ENCODE peak calls at places on chromosomes 13 and 19, in six cellular contexts. O is WTC11; N is amniotic stem cell; U is activated CD8-positive, alpha-beta memory T cell treated with anti-CD3 and anti-CD28 coated beads for 4 hours; R is stimulated activated CD8-positive, alpha-beta memory T cell treated with anti-CD3 and anti-CD28 coated beads, Interleukin-7, amount 100 ng/mL, for 24 hours; V is CD14-positive monocyte. Q is an unnamed sample.

GRCh38 chr19:44869728-44870470 is 21.2 kb upstream of the TOMM40 start:
- DNase-seq in O (no peak), N (no peak), U (no peak), R (no peak), V (peak), Q (no peak)

GRCh38 chr13:51416107-51416506 is 36.7 kb downstream of the INTS6 start:
- DNase-seq in O (no peak), N (no peak), U (no peak), R (no peak), V (no peak), Q (no peak)

GRCh38 chr13:31046711-31047279 is 114.3 kb downstream of the TEX26 start:
- DNase-seq in O (no peak), N (no peak), U (no peak), R (no peak), V (no peak), Q (no peak)

GRCh38 chr13:51923983-51924539 is 62.3 kb downstream of the CCDC70 start:
- DNase-seq in O (peak), N (no peak), U (no peak), R (no peak), V (no peak), Q (no peak)

GRCh38 chr13:31925079-31925478 is 106.5 kb upstream of the FRY start:
- DNase-seq in O (no peak), N (no peak), U (no peak), R (no peak), V (no peak), Q (no peak)

GRCh38 chr13:49342404-49342803 is 94.7 kb downstream of the CDADC1 start:
- DNase-seq in O (no peak), N (no peak), U (no peak), R (no peak), V (no peak), Q (no peak)

GRCh38 chr19:5961969-5962945 is 15.7 kb downstream of the RANBP3 start:
- DNase-seq in O (no peak), N (no peak), U (no peak), R (peak), V (peak), Q (peak)

GRCh38 chr19:944663-945241 is 18.9 kb downstream of the ARID3A start:
- DNase-seq in O (no peak), N (no peak), U (no peak), R (no peak), V (no peak), Q (no peak)

GRCh38 chr13:110371550-110372465 is 64.7 kb downstream of the COL4A2 start:
- DNase-seq in O (no peak), N (no peak), U (no peak), R (no peak), V (no peak), Q (no peak)

GRCh38 chr19:48752511-48753365 is at the start of gene FUT1:
- DNase-seq in O (peak), N (no peak), U (no peak), R (no peak), V (no peak), Q (no peak)

GRCh38 chr13:108154421-108154858 is 60.9 kb downstream of the LIG4 start:
- DNase-seq in O (no peak), N (no peak), U (no peak), R (no peak), V (no peak), Q (no peak)

GRCh38 chr19:28960986-28961705 is 251.8 kb downstream of the UQCRFS1 start:
- DNase-seq in O (no peak), N (no peak), U (no peak), R (no peak), V (no peak), Q (no peak)

GRCh38 chr13:69857188-69857821 is 250.3 kb upstream of the ATXN8OS start:
- DNase-seq in O (no peak), N (peak), U (no peak), R (no peak), V (no peak), Q (no peak)

GRCh38 chr19:41408256-41408655 is 10.6 kb downstream of the BCKDHA start:
- DNase-seq in O (no peak), N (no peak), U (no peak), R (no peak), V (no peak), Q (no peak)

GRCh38 chr13:23987331-23987730 is 90.0 kb upstream of the C1QTNF9B start:
- DNase-seq in O (no peak), N (no peak), U (no peak), R (no peak), V (no peak), Q (no peak)

GRCh38 chr19:35266904-35267817 is 1.6 kb upstream of the USF2 start:
- DNase-seq in O (peak), N (peak), U (no peak), R (peak), V (peak), Q (peak)

GRCh38 chr19:34999498-35000337 is at the start of gene GRAMD1A:
- DNase-seq in O (peak), N (peak), U (peak), R (peak), V (peak), Q (no peak)

GRCh38 chr13:76822691-76823267 is 63.4 kb downstream of the KCTD12 start:
- DNase-seq in O (no peak), N (no peak), U (no peak), R (no peak), V (no peak), Q (no peak)

GRCh38 chr13:53411443-53411842 is 382.8 kb downstream of the OLFM4 start:
- DNase-seq in O (no peak), N (no peak), U (no peak), R (no peak), V (no peak), Q (no peak)

Q was measured in central memory CD8-positive, alpha-beta T cell.